ENCODE peak calls at places on chromosomes 6 and 20, in eight cellular contexts. Y, T, E, L, W, U, B and R are unnamed samples.
A peak's percentile ranks its signal among the peaks of the same experiment; 100 is the strongest.

GRCh38 chr6:143901885-143902708 is 37.8 kb downstream of the ZC2HC1B start:
- DNase-seq in L (no peak), W (peak; percentile 85), U (peak; percentile 36), E (peak; percentile 4), B (no peak), T (peak; percentile 55), Y (no peak), R (peak; percentile 88)

GRCh38 chr6:10576226-10576625 is 55.1 kb downstream of the GCNT2 start:
- DNase-seq in E (no peak), L (no peak), Y (no peak), U (no peak), W (no peak), B (no peak), T (no peak), R (no peak)

GRCh38 chr6:16841241-16841640 is 80.0 kb upstream of the ATXN1 start:
- DNase-seq in W (no peak), Y (no peak), U (no peak), T (no peak), L (no peak), B (no peak), E (peak; percentile 29), R (no peak)

GRCh38 chr20:51910202-51911050 is 108.1 kb upstream of the SALL4 start:
- DNase-seq in Y (peak; percentile 18), L (no peak), U (peak; percentile 27), E (peak; percentile 65), B (no peak), T (no peak), W (no peak), R (no peak)

GRCh38 chr20:63917811-63918210 is 22.9 kb downstream of the DNAJC5 start:
- DNase-seq in U (no peak), L (no peak), Y (no peak), E (peak; percentile 7), W (no peak), B (no peak), T (no peak), R (no peak)

GRCh38 chr20:50931048-50931305 is 260 bp downstream of the ADNP start:
- DNase-seq in L (no peak), Y (no peak), E (no peak), B (no peak), U (no peak), W (no peak), T (no peak), R (no peak)

GRCh38 chr6:158517581-158517980 is 42.3 kb upstream of the TMEM181 start:
- DNase-seq in W (peak; percentile 95), E (no peak), U (no peak), T (no peak), L (no peak), B (no peak), Y (peak; percentile 14), R (no peak)

GRCh38 chr20:15942130-15942529 is 631.1 kb downstream of the KIF16B start:
- DNase-seq in L (no peak), U (no peak), B (no peak), E (no peak), W (no peak), Y (no peak), T (no peak), R (no peak)

GRCh38 chr6:44966449-44967091 is 361.6 kb upstream of the RUNX2 start:
- DNase-seq in L (no peak), T (no peak), Y (peak; percentile 80), B (no peak), W (no peak), E (peak; percentile 96), U (peak; percentile 68), R (peak; percentile 74)

GRCh38 chr20:48180637-48181036 is 395.4 kb upstream of the SULF2 start:
- DNase-seq in B (no peak), L (no peak), T (no peak), Y (no peak), E (peak; percentile 85), W (no peak), U (no peak), R (no peak)

GRCh38 chr6:3026811-3027626 is 27.3 kb downstream of the NQO2 start:
- DNase-seq in W (peak; percentile 91), B (no peak), Y (no peak), T (no peak), U (no peak), L (no peak), E (peak; percentile 36), R (peak; percentile 37)

GRCh38 chr6:125174626-125175025 is 21.1 kb downstream of the TPD52L1 start:
- DNase-seq in L (no peak), W (no peak), U (no peak), T (no peak), B (no peak), Y (no peak), E (no peak), R (no peak)

GRCh38 chr20:45322952-45323383 is 14.9 kb upstream of the MATN4 start:
- DNase-seq in B (peak; percentile 78), E (no peak), W (peak; percentile 57), L (no peak), Y (no peak), T (peak; percentile 63), U (peak; percentile 55), R (peak; percentile 39)
- TF ChIP-seq CTCF in B (peak; percentile 33), E (peak; percentile 5), W (peak; percentile 7), L (peak; percentile 48), Y (peak; percentile 27), T (peak; percentile 33), U (no peak), R (no peak)

GRCh38 chr6:5132741-5133140 is 47.6 kb downstream of the PPP1R3G start:
- DNase-seq in U (peak; percentile 97), T (peak; percentile 81), E (peak; percentile 76), B (peak; percentile 60), Y (peak; percentile 95), L (peak; percentile 91), W (peak; percentile 92), R (peak; percentile 95)
- H3K4me3 ChIP-seq in U (peak overlapping the region; percentile 4), T (peak overlapping the region; percentile 47), E (no peak overlapping the region), B (peak overlapping the region; percentile 30), Y (no peak overlapping the region), L (peak overlapping the region; percentile 26), W (peak overlapping the region; percentile 20), R (peak overlapping the region; percentile 32)

DNA sequence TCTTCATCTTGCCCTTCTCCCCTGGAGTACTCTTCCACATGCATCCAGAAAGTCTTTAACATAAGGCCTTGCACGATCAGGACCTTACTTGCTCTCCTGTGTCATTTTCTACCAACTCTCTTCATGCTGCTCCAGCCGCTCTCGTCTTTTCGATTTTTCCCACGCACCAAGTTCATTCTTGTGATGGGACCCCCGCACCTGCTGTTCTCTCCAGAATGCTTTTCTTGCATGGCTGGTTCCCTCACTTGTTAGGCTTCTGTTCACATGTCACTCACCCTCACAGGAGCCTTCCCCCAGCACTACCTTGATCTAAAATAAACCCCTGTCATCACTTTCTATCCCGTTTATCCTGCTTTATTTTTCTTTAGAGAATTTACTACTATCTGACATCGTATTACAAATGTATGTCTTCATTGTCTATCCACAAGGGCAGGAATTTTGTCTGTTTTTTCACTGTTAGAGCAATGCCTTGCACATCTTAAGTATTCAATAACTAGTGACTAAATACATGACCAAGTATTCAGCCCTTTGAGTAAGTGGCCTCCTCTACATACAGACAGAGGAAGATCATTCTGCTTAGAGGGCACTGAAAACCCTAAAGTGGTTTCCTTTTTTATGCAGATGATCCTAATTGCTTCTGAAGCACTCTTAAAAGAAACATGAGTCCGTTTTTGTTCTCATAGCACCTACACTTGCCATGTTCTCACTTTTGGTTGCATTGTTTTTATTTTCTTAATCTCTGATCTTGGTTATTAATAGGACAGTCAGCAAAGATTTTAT is 166.9 kb downstream of the SLC16A10 start:
- DNase-seq in T (no peak), Y (no peak), L (no peak), B (no peak), U (no peak), E (no peak), W (no peak), R (no peak)
- TF ChIP-seq CTCF in T (no peak), Y (no peak), L (no peak), B (no peak), U (no peak), E (no peak), W (no peak), R (no peak)

GRCh38 chr6:25233226-25233625 is 45.9 kb upstream of the CARMIL1 start:
- DNase-seq in W (no peak), Y (no peak), B (no peak), L (no peak), U (no peak), T (no peak), E (no peak), R (peak; percentile 28)

GRCh38 chr6:25224237-25224636 is 54.9 kb upstream of the CARMIL1 start:
- DNase-seq in T (no peak), Y (no peak), L (no peak), W (peak; percentile 10), E (no peak), U (no peak), B (no peak), R (no peak)

GRCh38 chr6:25232478-25232877 is 46.7 kb upstream of the CARMIL1 start:
- DNase-seq in E (no peak), U (peak; percentile 36), W (no peak), L (no peak), Y (no peak), T (peak; percentile 63), B (no peak), R (peak; percentile 56)

GRCh38 chr6:25227854-25228253 is 51.3 kb upstream of the CARMIL1 start:
- DNase-seq in T (no peak), U (no peak), Y (no peak), L (no peak), B (no peak), W (no peak), E (no peak), R (no peak)

DNA sequence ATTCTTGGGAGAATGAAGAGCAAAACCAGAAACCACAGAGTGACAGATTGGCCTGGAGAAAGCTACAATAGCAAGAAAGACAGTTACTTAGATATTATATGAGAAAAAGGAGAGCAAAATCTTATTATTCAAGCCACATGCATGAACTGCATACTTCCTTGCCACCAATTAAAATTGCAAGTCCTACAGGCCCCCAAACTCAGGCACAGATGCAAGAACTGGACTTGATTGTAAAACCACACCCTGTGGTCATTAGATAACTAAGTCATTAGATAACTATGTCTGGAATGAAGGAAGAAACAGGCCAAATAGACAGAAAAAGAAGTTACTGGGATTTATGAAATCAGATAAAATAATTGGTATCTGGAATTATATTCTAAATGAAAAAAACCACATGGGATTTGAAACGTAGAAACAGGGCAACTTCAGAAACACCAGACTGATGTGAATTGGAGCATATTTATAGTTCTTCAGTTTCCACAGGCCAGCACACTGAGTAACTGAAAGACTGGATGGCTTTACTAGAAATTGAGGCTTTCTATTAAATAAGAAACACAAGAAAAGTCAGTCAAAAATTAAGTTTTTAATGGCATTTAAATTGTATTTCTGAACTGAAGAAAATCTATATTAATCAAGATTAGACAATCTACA is 49.4 kb upstream of the CARMIL1 start:
- DNase-seq in Y (peak; percentile 41), T (no peak), L (no peak), B (no peak), U (peak; percentile 73), W (no peak), E (peak; percentile 95), R (peak; percentile 94)
- H3K4me3 ChIP-seq in Y (no peak overlapping the region), T (no peak overlapping the region), L (no peak overlapping the region), B (no peak overlapping the region), U (no peak overlapping the region), W (no peak overlapping the region), E (no peak overlapping the region), R (no peak overlapping the region)